ENCODE peak calls at places on chromosomes 6 and 20, in seven cellular contexts. Y is HepG2, G is GM23248, J is astrocyte of the spinal cord, W is IMR-90, Q is AG04449, H is mesenchymal stem cell. P is an unnamed sample.

GRCh38 chr6:53581161-53581560 is 36.3 kb upstream of the GCLC start:
- DNase-seq in Q (no peak), G (peak; percentile 91), W (peak; percentile 74), Y (no peak), H (no peak), J (peak; percentile 73), P (no peak)

GRCh38 chr6:159233365-159234101 is 64.3 kb downstream of the FNDC1 start:
- DNase-seq in Q (no peak), W (no peak), G (no peak), J (no peak), H (no peak), Y (no peak), P (no peak)

GRCh38 chr6:347951-348859 is 43.3 kb upstream of the IRF4 start:
- DNase-seq in Q (no peak), W (no peak), J (no peak), Y (no peak), H (no peak), G (no peak), P (no peak)

GRCh38 chr6:157669747-157670216 is 153.3 kb upstream of the SNX9 start:
- DNase-seq in G (peak; percentile 94), J (peak; percentile 73), W (peak; percentile 71), H (peak; percentile 66), Y (peak; percentile 28), Q (peak; percentile 38), P (no peak)

GRCh38 chr20:1855113-1855512 is 40.1 kb upstream of the SIRPA start:
- DNase-seq in Y (peak; percentile 74), G (no peak), H (no peak), J (no peak), W (no peak), Q (no peak), P (no peak)

GRCh38 chr6:52063584-52064400 is 23.6 kb downstream of the PKHD1 start:
- DNase-seq in Q (no peak), W (peak; percentile 30), H (peak; percentile 22), G (peak; percentile 57), Y (peak; percentile 61), J (peak; percentile 6), P (no peak)

GRCh38 chr6:88238065-88238464 is 71.9 kb upstream of the CNR1 start:
- DNase-seq in W (no peak), G (peak; percentile 17), J (no peak), Y (peak; percentile 33), H (no peak), Q (no peak), P (no peak)

GRCh38 chr20:35729836-35730582 is 12.1 kb downstream of the RBM39 start:
- DNase-seq in H (no peak), Y (no peak), W (no peak), J (no peak), Q (no peak), G (peak; percentile 49), P (no peak)

GRCh38 chr6:157764346-157765068 is 58.5 kb upstream of the SNX9 start:
- DNase-seq in H (peak; percentile 100), W (peak; percentile 100), Q (peak; percentile 100), Y (peak; percentile 77), J (peak; percentile 100), G (peak; percentile 100), P (peak; percentile 98)

GRCh38 chr20:42258568-42258967 is 640.4 kb upstream of the CHD6 start:
- DNase-seq in Y (no peak), W (no peak), Q (no peak), J (no peak), G (no peak), H (no peak), P (no peak)

GRCh38 chr20:42255820-42256219 is 637.6 kb upstream of the CHD6 start:
- DNase-seq in G (no peak), Q (no peak), Y (no peak), J (no peak), W (no peak), H (no peak), P (no peak)

GRCh38 chr20:42259389-42259788 is 641.2 kb upstream of the CHD6 start:
- DNase-seq in H (no peak), Q (no peak), Y (no peak), G (no peak), J (no peak), W (no peak), P (no peak)

GRCh38 chr20:42260216-42260615 is 642.0 kb upstream of the CHD6 start:
- DNase-seq in Y (no peak), Q (no peak), H (no peak), G (no peak), J (no peak), W (no peak), P (no peak)

DNA sequence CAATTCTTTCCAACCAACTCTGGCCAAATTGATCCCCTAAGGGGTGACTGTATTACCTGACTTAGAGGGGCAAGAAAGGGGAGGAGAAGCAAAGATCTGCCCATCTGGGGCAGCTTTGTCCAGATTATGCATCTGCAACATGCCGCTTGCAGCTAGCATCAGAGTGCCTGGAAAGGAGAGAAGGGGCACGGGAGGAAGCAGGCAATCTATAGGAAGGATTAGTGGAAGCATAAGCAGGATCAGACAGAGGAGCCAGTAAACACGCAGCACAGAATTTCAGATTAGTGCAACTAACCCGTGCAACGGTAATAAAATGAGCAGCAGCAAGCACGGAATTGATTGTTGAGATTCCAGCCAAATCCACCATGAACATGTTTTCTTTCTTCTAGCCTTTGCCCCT is 643.6 kb upstream of the CHD6 start:
- DNase-seq in W (no peak), H (no peak), Q (no peak), Y (no peak), J (no peak), G (no peak), P (no peak)
- H3K4me3 ChIP-seq in W (no peak overlapping the region), H (no peak overlapping the region), Q (no peak overlapping the region), Y (no peak overlapping the region), J (no peak overlapping the region), G (no peak overlapping the region), P (no peak overlapping the region)

GRCh38 chr20:57260959-57261357 is 5.5 kb downstream of the BMP7 start:
- DNase-seq in G (no peak), Y (no peak), J (no peak), H (peak; percentile 4), Q (no peak), W (peak; percentile 20), P (no peak)

GRCh38 chr20:57260065-57260958 is 6.1 kb downstream of the BMP7 start:
- DNase-seq in W (no peak), H (no peak), G (no peak), Q (no peak), Y (no peak), J (no peak), P (no peak)

GRCh38 chr20:57261488-57262243 is 4.8 kb downstream of the BMP7 start:
- DNase-seq in G (no peak), W (no peak), Y (no peak), J (no peak), Q (no peak), H (no peak), P (no peak)

GRCh38 chr20:57258055-57258454 is 8.4 kb downstream of the BMP7 start:
- DNase-seq in G (no peak), Y (no peak), J (no peak), Q (no peak), H (no peak), W (no peak), P (no peak)

GRCh38 chr20:57259179-57260021 is 7.0 kb downstream of the BMP7 start:
- DNase-seq in Q (no peak), W (no peak), Y (no peak), J (no peak), H (no peak), G (peak; percentile 12), P (no peak)
- H3K4me3 ChIP-seq in Q (no peak overlapping the region), W (no peak overlapping the region), Y (no peak overlapping the region), J (no peak overlapping the region), H (no peak overlapping the region), G (no peak overlapping the region), P (no peak overlapping the region)

GRCh38 chr20:49891486-49891885 is 23.8 kb downstream of the SPATA2 start:
- DNase-seq in G (no peak), Q (no peak), J (no peak), H (no peak), W (no peak), Y (no peak), P (no peak)

GRCh38 chr20:49892260-49893216 is 22.8 kb downstream of the SPATA2 start:
- DNase-seq in W (no peak), J (no peak), Y (no peak), H (no peak), Q (no peak), G (no peak), P (no peak)

GRCh38 chr20:49890651-49891361 is 24.5 kb downstream of the SPATA2 start:
- DNase-seq in W (no peak), Y (no peak), G (no peak), H (no peak), J (peak; percentile 27), Q (no peak), P (no peak)

GRCh38 chr20:49894073-49894470 is 21.3 kb downstream of the SPATA2 start:
- DNase-seq in J (no peak), Y (no peak), W (no peak), Q (no peak), G (no peak), H (no peak), P (no peak)

DNA sequence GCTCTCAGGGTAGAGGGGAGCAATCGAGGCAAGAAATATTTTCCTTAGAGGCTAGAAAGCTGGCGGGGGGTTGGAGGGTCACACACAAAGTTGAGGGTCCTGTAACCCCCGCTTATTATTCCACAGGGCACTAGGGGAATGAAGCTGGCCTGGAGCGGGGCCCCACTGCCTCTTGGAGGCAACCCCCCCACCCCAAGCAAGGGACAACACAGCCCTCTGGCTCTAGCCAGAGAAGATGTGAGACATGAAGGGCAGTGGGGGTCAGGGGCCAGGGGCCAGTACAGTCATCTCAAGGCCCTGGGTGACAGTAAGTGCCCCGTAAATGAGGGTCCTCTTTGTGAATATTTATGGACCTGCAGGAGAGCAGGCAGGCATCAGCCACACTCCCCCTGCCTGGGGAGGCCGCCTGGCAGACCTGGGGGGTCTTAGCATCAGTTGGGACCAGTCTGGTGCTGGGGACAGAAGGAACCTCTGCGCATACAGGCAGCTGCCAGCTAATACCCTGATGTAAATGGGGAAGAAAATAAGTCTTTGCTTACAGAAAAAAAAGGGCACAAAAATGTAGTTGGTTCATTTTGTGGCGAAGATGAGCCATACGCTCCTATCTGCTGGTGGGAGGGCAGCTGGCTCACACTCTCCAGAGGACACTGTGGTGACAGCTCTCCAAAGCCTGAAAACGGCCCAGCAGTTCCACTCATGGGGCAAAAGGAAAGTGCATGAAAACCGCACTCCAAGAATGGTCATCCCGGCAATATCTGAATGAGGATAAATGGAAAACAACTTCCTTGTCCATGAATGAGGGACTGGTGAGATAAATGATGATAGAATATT is 21.9 kb downstream of the SPATA2 start:
- DNase-seq in Y (no peak), G (peak; percentile 63), J (no peak), H (no peak), W (peak; percentile 14), Q (no peak), P (no peak)
- H3K4me3 ChIP-seq in Y (no peak overlapping the region), G (no peak overlapping the region), J (no peak overlapping the region), H (peak overlapping the region; percentile 30), W (no peak overlapping the region), Q (no peak overlapping the region), P (no peak overlapping the region)

GRCh38 chr6:32833599-32834155 is 4.9 kb downstream of the TAP2 start:
- DNase-seq in W (no peak), G (no peak), H (no peak), Y (no peak), Q (no peak), J (no peak), P (no peak)
- H3K4me3 ChIP-seq in W (no peak overlapping the region), G (no peak overlapping the region), H (no peak overlapping the region), Y (no peak overlapping the region), Q (no peak overlapping the region), J (no peak overlapping the region), P (no peak overlapping the region)

GRCh38 chr20:21101453-21102251 is 4.5 kb downstream of the LINC00237 start:
- DNase-seq in Q (no peak), G (peak; percentile 23), W (no peak), J (no peak), H (no peak), Y (no peak), P (no peak)
- H3K4me3 ChIP-seq in Q (no peak overlapping the region), G (no peak overlapping the region), W (no peak overlapping the region), J (no peak overlapping the region), H (peak overlapping the region; percentile 75), Y (no peak overlapping the region), P (no peak overlapping the region)

GRCh38 chr6:11710968-11711643 is 67.5 kb downstream of the ADTRP start:
- DNase-seq in G (no peak), J (no peak), Q (no peak), Y (no peak), W (no peak), H (no peak), P (peak; percentile 56)
- H3K4me3 ChIP-seq in G (peak overlapping the region; percentile 4), J (no peak overlapping the region), Q (no peak overlapping the region), Y (no peak overlapping the region), W (no peak overlapping the region), H (no peak overlapping the region), P (peak overlapping the region; percentile 27)